ENCODE peak calls at places on chromosomes 12 and 14, in six cellular contexts. V is effector memory CD4-positive, alpha-beta T cell; U is stomach; W is PC-3; S is Panc1; O is HepG2. D is an unnamed sample.

GRCh38 chr12:76024942-76025600 is 6.5 kb downstream of the PHLDA1 start:
- DNase-seq in W (peak; percentile 71), U (no peak), V (no peak), S (no peak), O (no peak), D (no peak)

GRCh38 chr12:79360936-79361335 is 329.8 kb downstream of the PAWR start:
- DNase-seq in S (no peak), W (no peak), V (no peak), O (no peak), U (no peak), D (no peak)

GRCh38 chr12:109678732-109679131 is 34.9 kb upstream of the FAM222A start:
- DNase-seq in S (no peak), W (no peak), U (no peak), V (no peak), O (no peak), D (no peak)

GRCh38 chr12:44852483-44852882 is 23.6 kb downstream of the NELL2 start:
- DNase-seq in U (no peak), O (no peak), V (no peak), S (no peak), W (no peak), D (no peak)

GRCh38 chr12:122174155-122174845 is at the start of gene IL31:
- DNase-seq in W (no peak), U (no peak), S (no peak), V (no peak), O (no peak), D (no peak)

GRCh38 chr14:80491131-80491530 is 279.8 kb upstream of the DIO2 start:
- DNase-seq in V (no peak), W (no peak), S (no peak), O (peak; percentile 20), U (no peak), D (no peak)

GRCh38 chr14:85187521-85187920 is 342.4 kb upstream of the FLRT2 start:
- DNase-seq in O (no peak), U (no peak), V (no peak), W (peak; percentile 37), S (no peak), D (no peak)

GRCh38 chr12:100219328-100220109 is 18.9 kb downstream of the ACTR6 start:
- DNase-seq in U (no peak), O (no peak), S (no peak), V (no peak), W (no peak), D (no peak)

GRCh38 chr12:2692156-2692555 is 102.6 kb upstream of the FKBP4 start:
- DNase-seq in S (no peak), O (no peak), W (no peak), V (no peak), U (no peak), D (no peak)

GRCh38 chr12:129185855-129186254 is 332.6 kb downstream of the GLT1D1 start:
- DNase-seq in W (no peak), S (no peak), U (no peak), V (no peak), O (no peak), D (no peak)

GRCh38 chr12:113267621-113268020 is 46.4 kb downstream of the TPCN1 start:
- DNase-seq in O (no peak), V (no peak), W (peak; percentile 18), U (no peak), S (no peak), D (no peak)

GRCh38 chr12:13777374-13777773 is 204.0 kb downstream of the GRIN2B start:
- DNase-seq in O (no peak), V (no peak), S (no peak), W (no peak), U (no peak), D (no peak)

GRCh38 chr12:65093571-65093970 is 27.5 kb downstream of the WIF1 start:
- DNase-seq in S (no peak), O (no peak), W (no peak), U (no peak), V (no peak), D (no peak)

GRCh38 chr12:93176166-93176565 is 201.6 kb upstream of the NUDT4 start:
- DNase-seq in U (no peak), S (no peak), O (no peak), V (no peak), W (peak; percentile 18), D (no peak)

GRCh38 chr14:95619785-95620417 is 66.3 kb upstream of the TCL1B start:
- DNase-seq in O (no peak), V (no peak), S (no peak), W (no peak), U (no peak), D (no peak)

GRCh38 chr12:95942106-95942531 is 295 bp downstream of the CCDC38 start:
- DNase-seq in W (no peak), O (peak; percentile 46), U (no peak), V (no peak), S (no peak), D (peak; percentile 15)

GRCh38 chr14:101478796-101479410 is 82.4 kb upstream of the DIO3 start:
- DNase-seq in S (no peak), V (no peak), W (no peak), O (no peak), U (peak; percentile 9), D (no peak)

GRCh38 chr12:132432126-132432525 is 57.8 kb upstream of the FBRSL1 start:
- DNase-seq in W (no peak), S (no peak), V (no peak), O (no peak), U (no peak), D (no peak)

GRCh38 chr12:132433641-132434395 is 56.1 kb upstream of the FBRSL1 start:
- DNase-seq in O (no peak), S (no peak), W (peak; percentile 73), V (no peak), U (peak; percentile 66), D (no peak)

GRCh38 chr12:132430838-132431826 is 58.8 kb upstream of the FBRSL1 start:
- DNase-seq in O (no peak), S (no peak), U (no peak), V (no peak), W (no peak), D (no peak)

GRCh38 chr12:132435486-132436187 is 54.3 kb upstream of the FBRSL1 start:
- DNase-seq in U (no peak), O (no peak), W (no peak), V (no peak), S (no peak), D (no peak)

GRCh38 chr12:132432721-132433577 is 57.0 kb upstream of the FBRSL1 start:
- DNase-seq in U (no peak), O (no peak), W (no peak), V (no peak), S (no peak), D (no peak)
- H3K4me1 ChIP-seq in U (peaks cover 18% of the 10 kb centered on the region), O (peaks cover 80% of the 10 kb centered on the region), W (peaks cover 16% of the 10 kb centered on the region), V (peaks cover 39% of the 10 kb centered on the region), S (peaks cover 13% of the 10 kb centered on the region), D (peaks cover 22% of the 10 kb centered on the region)

GRCh38 chr14:71684323-71684722 is 247.9 kb upstream of the RGS6 start:
- DNase-seq in W (no peak), S (no peak), O (no peak), V (no peak), U (no peak), D (no peak)
- H3K4me1 ChIP-seq in W (no peaks in the 10 kb centered on the region), S (no peaks in the 10 kb centered on the region), O (peaks cover 9% of the 10 kb centered on the region), V (no peaks in the 10 kb centered on the region), U (no peaks in the 10 kb centered on the region), D (no peaks in the 10 kb centered on the region)

GRCh38 chr12:105355752-105356151 is 25.3 kb downstream of the C12orf75 start:
- DNase-seq in O (peak; percentile 59), W (peak; percentile 30), V (no peak), S (no peak), U (no peak), D (no peak)
- H3K4me1 ChIP-seq in O (peaks cover 13% of the 10 kb centered on the region), W (peaks cover 37% of the 10 kb centered on the region), V (no peaks in the 10 kb centered on the region), S (peaks cover 12% of the 10 kb centered on the region), U (peaks cover 16% of the 10 kb centered on the region), D (peaks cover 5% of the 10 kb centered on the region)

GRCh38 chr14:94344389-94344788 is 21.3 kb upstream of the SERPINA6 start:
- DNase-seq in W (no peak), U (no peak), S (no peak), V (no peak), O (no peak), D (no peak)

GRCh38 chr14:94349276-94349675 is 26.1 kb upstream of the SERPINA6 start:
- DNase-seq in S (no peak), V (no peak), O (no peak), U (no peak), W (no peak), D (no peak)

GRCh38 chr14:94348836-94349235 is 25.7 kb upstream of the SERPINA6 start:
- DNase-seq in U (no peak), O (no peak), V (no peak), S (no peak), W (no peak), D (no peak)

GRCh38 chr14:94345344-94346072 is 22.4 kb upstream of the SERPINA6 start:
- DNase-seq in S (peak; percentile 41), W (peak; percentile 81), O (peak; percentile 68), U (no peak), V (no peak), D (no peak)

DNA sequence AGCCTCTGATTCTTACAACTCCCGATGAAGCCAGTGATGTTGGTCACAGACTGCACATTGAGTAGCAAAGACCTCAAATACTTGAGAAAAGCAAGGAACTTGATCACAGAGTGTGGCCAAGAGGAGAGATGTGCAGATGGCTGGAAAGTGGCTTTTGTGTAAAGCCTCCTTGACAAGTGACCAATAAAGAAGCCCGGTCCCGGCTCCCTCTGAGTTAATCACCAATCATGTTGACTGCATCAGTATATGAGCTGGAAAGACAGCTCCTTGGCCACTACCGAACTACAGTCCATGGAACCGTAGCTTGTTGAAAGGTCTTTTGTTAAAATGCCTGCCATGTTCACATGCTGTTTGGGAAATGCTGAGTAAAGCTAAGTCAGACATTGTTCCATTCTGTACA is 23.7 kb upstream of the SERPINA6 start:
- DNase-seq in S (no peak), W (no peak), O (no peak), U (no peak), V (no peak), D (no peak)
- H3K4me1 ChIP-seq in S (no peaks in the 10 kb centered on the region), W (peaks cover 22% of the 10 kb centered on the region), O (peaks cover 94% of the 10 kb centered on the region), U (no peaks in the 10 kb centered on the region), V (peaks cover 11% of the 10 kb centered on the region), D (no peaks in the 10 kb centered on the region)

DNA sequence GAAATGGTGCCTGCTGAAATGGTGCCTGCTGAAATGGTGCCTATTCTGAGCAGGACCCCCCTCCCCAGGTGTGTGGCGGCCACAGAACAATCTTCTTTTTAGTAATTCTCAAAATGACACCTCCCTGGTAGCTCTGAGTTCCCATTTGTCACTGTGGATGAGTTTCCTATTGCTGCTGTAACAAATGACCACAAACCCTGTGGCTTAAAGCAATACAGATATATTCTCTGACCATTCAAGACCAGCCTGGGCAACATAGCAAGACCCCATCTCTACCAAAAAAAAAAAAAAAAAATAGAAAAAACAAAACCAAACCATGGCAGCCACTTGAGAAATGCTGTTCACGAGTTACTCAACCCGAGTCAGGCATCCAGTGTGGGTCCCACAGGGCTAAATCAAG is 7.9 kb downstream of the ACADS start:
- DNase-seq in U (no peak), V (no peak), O (no peak), W (no peak), S (no peak), D (no peak)
- H3K4me1 ChIP-seq in U (no peaks in the 10 kb centered on the region), V (no peaks in the 10 kb centered on the region), O (no peaks in the 10 kb centered on the region), W (no peaks in the 10 kb centered on the region), S (no peaks in the 10 kb centered on the region), D (no peaks in the 10 kb centered on the region)

D was measured in naive thymus-derived CD4-positive, alpha-beta T cell.